ENCODE peak calls at places on chromosomes 7 and 10, in five cellular contexts. C is tibial artery, W is A549, P is WERI-Rb-1, E is Calu3. B is an unnamed sample.

GRCh38 chr10:44991571-44991970 is 9.2 kb upstream of the ZNF22 start:
- DNase-seq in C (peak; percentile 78), W (no peak), P (no peak), E (no peak), B (no peak)

GRCh38 chr10:78584666-78585065 is 484.1 kb upstream of the ZMIZ1 start:
- DNase-seq in C (no peak), W (no peak), P (no peak), E (no peak), B (no peak)

GRCh38 chr7:76220185-76221057 is 18.7 kb downstream of the SRRM3 start:
- DNase-seq in C (no peak), W (peak; percentile 73), P (peak; percentile 85), E (peak; percentile 47), B (peak; percentile 87)

GRCh38 chr7:105621617-105622016 is 40.3 kb upstream of the EFCAB10 start:
- DNase-seq in C (no peak), W (no peak), P (no peak), E (no peak), B (no peak)

GRCh38 chr10:89165923-89166322 is 41.2 kb downstream of the CH25H start:
- DNase-seq in C (no peak), W (no peak), P (no peak), E (no peak), B (no peak)

GRCh38 chr7:123972045-123972444 is 47.0 kb downstream of the SPAM1 start:
- DNase-seq in C (no peak), W (no peak), P (no peak), E (no peak), B (no peak)

GRCh38 chr10:49653530-49653929 is 25.9 kb upstream of the C10orf53 start:
- DNase-seq in C (no peak), W (no peak), P (no peak), E (no peak), B (no peak)

GRCh38 chr7:151233111-151233701 is 923 bp downstream of the CHPF2 start:
- DNase-seq in C (peak; percentile 78), W (peak; percentile 56), P (no peak), E (peak; percentile 46), B (peak; percentile 39)

GRCh38 chr7:45701701-45702460 is 127.7 kb downstream of the ADCY1 start:
- DNase-seq in C (peak; percentile 38), W (no peak), P (no peak), E (no peak), B (no peak)

GRCh38 chr10:2944788-2945187 is 122.6 kb upstream of the PFKP start:
- DNase-seq in C (no peak), W (no peak), P (no peak), E (no peak), B (no peak)

GRCh38 chr10:20877986-20878979 is 18.8 kb downstream of the NEBL start:
- DNase-seq in C (no peak), W (peak; percentile 4), P (no peak), E (no peak), B (peak; percentile 27)

GRCh38 chr7:5693529-5693928 is 87.9 kb downstream of the RNF216 start:
- DNase-seq in C (peak; percentile 80), W (peak; percentile 67), P (no peak), E (peak; percentile 13), B (peak; percentile 85)

GRCh38 chr7:32506266-32507054 is 11.2 kb downstream of the AVL9 start:
- DNase-seq in C (no peak), W (peak; percentile 79), P (no peak), E (no peak), B (no peak)

GRCh38 chr10:73937333-73938020 is 26.5 kb downstream of the PLAU start:
- DNase-seq in C (no peak), W (no peak), P (no peak), E (no peak), B (no peak)

GRCh38 chr10:60238408-60239100 is 151.1 kb downstream of the ANK3 start:
- DNase-seq in C (no peak), W (peak; percentile 35), P (no peak), E (peak; percentile 61), B (peak; percentile 62)

GRCh38 chr10:17431871-17432311 is 22.5 kb downstream of the ST8SIA6 start:
- DNase-seq in C (no peak), W (no peak), P (no peak), E (no peak), B (no peak)

GRCh38 chr10:2011106-2011716 is 273.9 kb upstream of the ADARB2 start:
- DNase-seq in C (no peak), W (no peak), P (no peak), E (no peak), B (peak; percentile 62)

GRCh38 chr7:51455513-51455912 is 138.9 kb upstream of the COBL start:
- DNase-seq in C (no peak), W (no peak), P (peak; percentile 23), E (no peak), B (no peak)

GRCh38 chr10:112026438-112026837 is 157.1 kb downstream of the GPAM start:
- DNase-seq in C (no peak), W (no peak), P (no peak), E (no peak), B (no peak)

GRCh38 chr10:27911645-27912044 is 87.2 kb downstream of the ODAD2 start:
- DNase-seq in C (no peak), W (no peak), P (no peak), E (no peak), B (peak; percentile 8)

GRCh38 chr7:100819586-100819985 is 7.7 kb downstream of the EPHB4 start:
- DNase-seq in C (no peak), W (no peak), P (no peak), E (no peak), B (no peak)

GRCh38 chr10:78211476-78212110 is 177.9 kb downstream of the RPS24 start:
- DNase-seq in C (no peak), W (peak; percentile 54), P (peak; percentile 58), E (peak; percentile 34), B (peak; percentile 65)

GRCh38 chr10:89378006-89378627 is at the start of gene IFIT1B:
- DNase-seq in C (no peak), W (no peak), P (no peak), E (no peak), B (no peak)

GRCh38 chr10:128257404-128257803 is 131.2 kb upstream of the MKI67 start:
- DNase-seq in C (no peak), W (no peak), P (no peak), E (no peak), B (no peak)

GRCh38 chr7:101342892-101343291 is 19.8 kb upstream of the COL26A1 start:
- DNase-seq in C (no peak), W (no peak), P (no peak), E (no peak), B (no peak)

GRCh38 chr7:132580277-132580676 is 4.0 kb upstream of the PLXNA4 start:
- DNase-seq in C (no peak), W (peak; percentile 32), P (no peak), E (no peak), B (no peak)

GRCh38 chr10:77424257-77424656 is 213.4 kb downstream of the KCNMA1 start:
- DNase-seq in C (no peak), W (no peak), P (no peak), E (no peak), B (no peak)

GRCh38 chr7:158067931-158068482 is 519.6 kb downstream of the PTPRN2 start:
- DNase-seq in C (no peak), W (no peak), P (no peak), E (no peak), B (no peak)

GRCh38 chr10:101144053-101144452 is 13.0 kb downstream of the TLX1 start:
- DNase-seq in C (no peak), W (no peak), P (no peak), E (no peak), B (no peak)

GRCh38 chr10:101143354-101143648 is 12.2 kb downstream of the TLX1 start:
- DNase-seq in C (no peak), W (no peak), P (no peak), E (no peak), B (no peak)

GRCh38 chr10:101141622-101142532 is 10.8 kb downstream of the TLX1 start:
- DNase-seq in C (peak; percentile 85), W (peak; percentile 82), P (peak; percentile 90), E (peak; percentile 83), B (peak; percentile 88)

GRCh38 chr10:101140950-101141621 is 10.0 kb downstream of the TLX1 start:
- DNase-seq in C (no peak), W (no peak), P (no peak), E (no peak), B (no peak)

GRCh38 chr10:101142533-101143353 is 11.6 kb downstream of the TLX1 start:
- DNase-seq in C (no peak), W (no peak), P (no peak), E (no peak), B (no peak)
- TF ChIP-seq CTCF in C (no peak), W (no peak), P (no peak), E (no peak), B (no peak)

GRCh38 chr7:127718325-127718724 is 66.3 kb downstream of the SND1 start:
- DNase-seq in C (no peak), W (no peak), P (no peak), E (no peak), B (no peak)
- TF ChIP-seq CTCF in C (no peak), W (no peak), P (no peak), E (no peak), B (no peak)

GRCh38 chr10:72095195-72095594 is 6.8 kb upstream of the SPOCK2 start:
- DNase-seq in C (no peak), W (no peak), P (no peak), E (no peak), B (no peak)

GRCh38 chr10:72098301-72099053 is 10.1 kb upstream of the SPOCK2 start:
- DNase-seq in C (no peak), W (no peak), P (no peak), E (peak; percentile 76), B (no peak)

GRCh38 chr10:72094574-72094973 is 6.2 kb upstream of the SPOCK2 start:
- DNase-seq in C (no peak), W (no peak), P (no peak), E (no peak), B (no peak)

GRCh38 chr10:72097448-72098300 is 9.3 kb upstream of the SPOCK2 start:
- DNase-seq in C (no peak), W (peak; percentile 98), P (no peak), E (peak; percentile 81), B (no peak)

DNA sequence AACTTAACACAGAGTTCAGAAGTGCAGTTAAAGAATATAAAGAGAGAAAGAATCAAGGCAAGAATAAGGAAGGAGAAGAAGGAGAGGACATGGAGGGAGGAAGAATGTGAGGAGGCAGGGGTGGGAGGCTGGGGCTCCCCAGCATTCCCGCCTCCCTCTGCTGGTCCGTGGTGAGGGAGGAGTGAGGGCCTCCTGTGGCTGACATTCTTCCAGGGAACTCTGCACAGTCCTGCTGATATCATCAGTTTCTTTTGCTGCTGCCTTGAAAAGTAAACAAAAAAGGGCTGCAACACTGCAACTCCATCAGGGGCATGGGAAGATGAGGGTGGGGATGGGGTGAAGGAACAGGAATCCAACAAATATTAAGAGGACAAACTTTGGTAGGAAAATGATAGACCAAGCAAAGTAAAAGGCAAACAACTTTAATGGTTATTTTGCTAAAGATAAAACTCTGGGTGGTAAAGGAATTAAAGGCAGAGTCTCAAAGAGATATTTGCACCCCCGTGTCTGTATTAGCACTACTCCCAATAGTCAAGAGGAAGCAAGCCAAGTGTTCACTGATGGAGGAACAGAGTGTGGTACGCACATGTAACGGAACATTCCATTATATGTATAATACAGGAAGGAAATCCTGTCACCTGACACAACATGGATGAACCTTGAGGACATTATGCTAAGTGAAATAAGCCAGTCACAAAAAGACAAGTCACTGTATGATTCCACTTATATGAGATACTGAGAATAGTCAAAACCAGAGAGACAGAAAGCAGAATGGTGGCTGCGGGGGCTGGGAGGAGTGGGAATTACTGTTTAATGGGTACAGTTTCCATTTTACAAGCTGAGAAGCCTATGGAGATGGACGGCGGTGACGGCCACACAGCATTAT is 8.0 kb upstream of the SPOCK2 start:
- DNase-seq in C (no peak), W (peak; percentile 60), P (no peak), E (peak; percentile 35), B (peak; percentile 77)
- TF ChIP-seq CTCF in C (no peak), W (no peak), P (no peak), E (no peak), B (peak; percentile 22)

GRCh38 chr7:149673006-149673405 is 100.4 kb downstream of the ZNF467 start:
- DNase-seq in C (no peak), W (no peak), P (no peak), E (no peak), B (no peak)
- TF ChIP-seq CTCF in C (no peak), W (no peak), P (no peak), E (no peak), B (no peak)